ENCODE peak calls at places on chromosomes 13 and 19, in nine cellular contexts. One of them, this sample, is unnamed.

GRCh38 chr13:103431880-103432279 is 365.7 kb upstream of the SLC10A2 start:
- ATAC-seq in lower lobe of right lung: no peak
- ATAC-seq in mucosa of descending colon: peak
- ATAC-seq in activated CD8-positive, alpha-beta T cell treated with anti-CD3 and anti-CD28 coated beads for 36 hours: no peak
- ATAC-seq in upper lobe of left lung: no peak
- ATAC-seq in body of pancreas: no peak
- ATAC-seq in PC-3: no peak
- ATAC-seq in IMR-90: no peak
- ATAC-seq in HCT116: no peak
- ATAC-seq in this sample: no peak

GRCh38 chr13:99370476-99371272 is 63.5 kb upstream of the GPR183 start:
- ATAC-seq in lower lobe of right lung: no peak
- ATAC-seq in mucosa of descending colon: no peak
- ATAC-seq in activated CD8-positive, alpha-beta T cell treated with anti-CD3 and anti-CD28 coated beads for 36 hours: peak
- ATAC-seq in upper lobe of left lung: no peak
- ATAC-seq in body of pancreas: no peak
- ATAC-seq in PC-3: no peak
- ATAC-seq in IMR-90: no peak
- ATAC-seq in HCT116: no peak
- ATAC-seq in this sample: no peak

GRCh38 chr19:35292986-35293732 is 1.2 kb downstream of the MAG start:
- ATAC-seq in lower lobe of right lung: no peak
- ATAC-seq in mucosa of descending colon: no peak
- ATAC-seq in activated CD8-positive, alpha-beta T cell treated with anti-CD3 and anti-CD28 coated beads for 36 hours: no peak
- ATAC-seq in upper lobe of left lung: peak
- ATAC-seq in body of pancreas: no peak
- ATAC-seq in PC-3: no peak
- ATAC-seq in IMR-90: no peak
- ATAC-seq in HCT116: no peak
- ATAC-seq in this sample: no peak

GRCh38 chr19:39539165-39539518 is 819 bp downstream of the EID2 start:
- ATAC-seq in lower lobe of right lung: peak
- ATAC-seq in mucosa of descending colon: no peak
- ATAC-seq in activated CD8-positive, alpha-beta T cell treated with anti-CD3 and anti-CD28 coated beads for 36 hours: no peak
- ATAC-seq in upper lobe of left lung: no peak
- ATAC-seq in body of pancreas: no peak
- ATAC-seq in PC-3: peak
- ATAC-seq in IMR-90: peak
- ATAC-seq in HCT116: peak
- ATAC-seq in this sample: no peak

GRCh38 chr13:98984118-98984517 is 6.3 kb upstream of the DOCK9 start:
- ATAC-seq in lower lobe of right lung: peak
- ATAC-seq in mucosa of descending colon: no peak
- ATAC-seq in activated CD8-positive, alpha-beta T cell treated with anti-CD3 and anti-CD28 coated beads for 36 hours: no peak
- ATAC-seq in upper lobe of left lung: no peak
- ATAC-seq in body of pancreas: no peak
- ATAC-seq in PC-3: peak
- ATAC-seq in IMR-90: no peak
- ATAC-seq in HCT116: no peak
- ATAC-seq in this sample: no peak

GRCh38 chr13:97387487-97388353 is 46.2 kb upstream of the RAP2A start:
- ATAC-seq in lower lobe of right lung: peak
- ATAC-seq in mucosa of descending colon: peak
- ATAC-seq in activated CD8-positive, alpha-beta T cell treated with anti-CD3 and anti-CD28 coated beads for 36 hours: no peak
- ATAC-seq in upper lobe of left lung: peak
- ATAC-seq in body of pancreas: peak
- ATAC-seq in PC-3: no peak
- ATAC-seq in IMR-90: no peak
- ATAC-seq in HCT116: no peak
- ATAC-seq in this sample: peak

GRCh38 chr19:11418166-11418517 is 972 bp downstream of the RGL3 start:
- ATAC-seq in lower lobe of right lung: peak
- ATAC-seq in mucosa of descending colon: peak
- ATAC-seq in activated CD8-positive, alpha-beta T cell treated with anti-CD3 and anti-CD28 coated beads for 36 hours: no peak
- ATAC-seq in upper lobe of left lung: no peak
- ATAC-seq in body of pancreas: no peak
- ATAC-seq in PC-3: peak
- ATAC-seq in IMR-90: no peak
- ATAC-seq in HCT116: peak
- ATAC-seq in this sample: no peak

GRCh38 chr19:33778089-33778791 is 18.4 kb upstream of the KCTD15 start:
- ATAC-seq in lower lobe of right lung: peak
- ATAC-seq in mucosa of descending colon: peak
- ATAC-seq in activated CD8-positive, alpha-beta T cell treated with anti-CD3 and anti-CD28 coated beads for 36 hours: peak
- ATAC-seq in upper lobe of left lung: peak
- ATAC-seq in body of pancreas: peak
- ATAC-seq in PC-3: peak
- ATAC-seq in IMR-90: peak
- ATAC-seq in HCT116: peak
- ATAC-seq in this sample: peak

GRCh38 chr13:50589139-50589538 is 254.4 kb downstream of the DLEU7 start:
- ATAC-seq in lower lobe of right lung: no peak
- ATAC-seq in mucosa of descending colon: no peak
- ATAC-seq in activated CD8-positive, alpha-beta T cell treated with anti-CD3 and anti-CD28 coated beads for 36 hours: peak
- ATAC-seq in upper lobe of left lung: no peak
- ATAC-seq in body of pancreas: no peak
- ATAC-seq in PC-3: peak
- ATAC-seq in IMR-90: peak
- ATAC-seq in HCT116: peak
- ATAC-seq in this sample: no peak

GRCh38 chr13:50945669-50946068 is 36.1 kb downstream of the RNASEH2B start:
- ATAC-seq in lower lobe of right lung: no peak
- ATAC-seq in mucosa of descending colon: no peak
- ATAC-seq in activated CD8-positive, alpha-beta T cell treated with anti-CD3 and anti-CD28 coated beads for 36 hours: no peak
- ATAC-seq in upper lobe of left lung: no peak
- ATAC-seq in body of pancreas: no peak
- ATAC-seq in PC-3: peak
- ATAC-seq in IMR-90: no peak
- ATAC-seq in HCT116: no peak
- ATAC-seq in this sample: no peak

GRCh38 chr19:43470288-43470687 is 4.9 kb upstream of the LYPD3 start:
- ATAC-seq in lower lobe of right lung: no peak
- ATAC-seq in mucosa of descending colon: no peak
- ATAC-seq in activated CD8-positive, alpha-beta T cell treated with anti-CD3 and anti-CD28 coated beads for 36 hours: peak
- ATAC-seq in upper lobe of left lung: no peak
- ATAC-seq in body of pancreas: no peak
- ATAC-seq in PC-3: peak
- ATAC-seq in IMR-90: peak
- ATAC-seq in HCT116: no peak
- ATAC-seq in this sample: no peak

GRCh38 chr19:17337675-17338439 is 504 bp downstream of the GTPBP3 start:
- ATAC-seq in lower lobe of right lung: no peak
- ATAC-seq in mucosa of descending colon: no peak
- ATAC-seq in activated CD8-positive, alpha-beta T cell treated with anti-CD3 and anti-CD28 coated beads for 36 hours: no peak
- ATAC-seq in upper lobe of left lung: no peak
- ATAC-seq in body of pancreas: no peak
- ATAC-seq in PC-3: peak
- ATAC-seq in IMR-90: no peak
- ATAC-seq in HCT116: peak
- ATAC-seq in this sample: no peak

GRCh38 chr19:33279430-33280350 is 22.6 kb downstream of the CEBPA start:
- ATAC-seq in lower lobe of right lung: no peak
- ATAC-seq in mucosa of descending colon: no peak
- ATAC-seq in activated CD8-positive, alpha-beta T cell treated with anti-CD3 and anti-CD28 coated beads for 36 hours: no peak
- ATAC-seq in upper lobe of left lung: no peak
- ATAC-seq in body of pancreas: no peak
- ATAC-seq in PC-3: no peak
- ATAC-seq in IMR-90: no peak
- ATAC-seq in HCT116: no peak
- ATAC-seq in this sample: no peak

GRCh38 chr13:44904982-44905381 is 84.3 kb downstream of the NUFIP1 start:
- ATAC-seq in lower lobe of right lung: peak
- ATAC-seq in mucosa of descending colon: peak
- ATAC-seq in activated CD8-positive, alpha-beta T cell treated with anti-CD3 and anti-CD28 coated beads for 36 hours: no peak
- ATAC-seq in upper lobe of left lung: peak
- ATAC-seq in body of pancreas: peak
- ATAC-seq in PC-3: peak
- ATAC-seq in IMR-90: peak
- ATAC-seq in HCT116: no peak
- ATAC-seq in this sample: peak

GRCh38 chr13:45492538-45492937 is 27.8 kb downstream of the COG3 start:
- ATAC-seq in lower lobe of right lung: no peak
- ATAC-seq in mucosa of descending colon: no peak
- ATAC-seq in activated CD8-positive, alpha-beta T cell treated with anti-CD3 and anti-CD28 coated beads for 36 hours: no peak
- ATAC-seq in upper lobe of left lung: no peak
- ATAC-seq in body of pancreas: no peak
- ATAC-seq in PC-3: no peak
- ATAC-seq in IMR-90: peak
- ATAC-seq in HCT116: no peak
- ATAC-seq in this sample: no peak

GRCh38 chr19:5269279-5269678 is 71.3 kb downstream of the PTPRS start:
- ATAC-seq in lower lobe of right lung: no peak
- ATAC-seq in mucosa of descending colon: no peak
- ATAC-seq in activated CD8-positive, alpha-beta T cell treated with anti-CD3 and anti-CD28 coated beads for 36 hours: no peak
- ATAC-seq in upper lobe of left lung: no peak
- ATAC-seq in body of pancreas: no peak
- ATAC-seq in PC-3: no peak
- ATAC-seq in IMR-90: no peak
- ATAC-seq in HCT116: no peak
- ATAC-seq in this sample: no peak

GRCh38 chr19:21321134-21321533 is 8.1 kb downstream of the ZNF708 start:
- ATAC-seq in lower lobe of right lung: no peak
- ATAC-seq in mucosa of descending colon: no peak
- ATAC-seq in activated CD8-positive, alpha-beta T cell treated with anti-CD3 and anti-CD28 coated beads for 36 hours: peak
- ATAC-seq in upper lobe of left lung: no peak
- ATAC-seq in body of pancreas: no peak
- ATAC-seq in PC-3: no peak
- ATAC-seq in IMR-90: no peak
- ATAC-seq in HCT116: no peak
- ATAC-seq in this sample: no peak

GRCh38 chr13:76440568-76440967 is 445.6 kb downstream of the KCTD12 start:
- ATAC-seq in lower lobe of right lung: no peak
- ATAC-seq in mucosa of descending colon: no peak
- ATAC-seq in activated CD8-positive, alpha-beta T cell treated with anti-CD3 and anti-CD28 coated beads for 36 hours: no peak
- ATAC-seq in upper lobe of left lung: no peak
- ATAC-seq in body of pancreas: no peak
- ATAC-seq in PC-3: no peak
- ATAC-seq in IMR-90: no peak
- ATAC-seq in HCT116: no peak
- ATAC-seq in this sample: no peak

GRCh38 chr13:114124486-114124885 is 7.9 kb downstream of the RASA3 start:
- ATAC-seq in lower lobe of right lung: no peak
- ATAC-seq in mucosa of descending colon: no peak
- ATAC-seq in activated CD8-positive, alpha-beta T cell treated with anti-CD3 and anti-CD28 coated beads for 36 hours: no peak
- ATAC-seq in upper lobe of left lung: no peak
- ATAC-seq in body of pancreas: no peak
- ATAC-seq in PC-3: no peak
- ATAC-seq in IMR-90: no peak
- ATAC-seq in HCT116: no peak
- ATAC-seq in this sample: no peak
- TF ChIP-seq CTCF in lower lobe of right lung: no peak
- TF ChIP-seq CTCF in mucosa of descending colon: no peak
- TF ChIP-seq CTCF in activated CD8-positive, alpha-beta T cell treated with anti-CD3 and anti-CD28 coated beads for 36 hours: no peak
- TF ChIP-seq CTCF in upper lobe of left lung: no peak
- TF ChIP-seq CTCF in body of pancreas: no peak
- TF ChIP-seq CTCF in PC-3: no peak
- TF ChIP-seq CTCF in IMR-90: no peak
- TF ChIP-seq CTCF in HCT116: no peak
- TF ChIP-seq CTCF in this sample: no peak

GRCh38 chr19:8017808-8018207 is 12.4 kb upstream of the ELAVL1 start:
- ATAC-seq in lower lobe of right lung: peak
- ATAC-seq in mucosa of descending colon: peak
- ATAC-seq in activated CD8-positive, alpha-beta T cell treated with anti-CD3 and anti-CD28 coated beads for 36 hours: peak
- ATAC-seq in upper lobe of left lung: no peak
- ATAC-seq in body of pancreas: no peak
- ATAC-seq in PC-3: no peak
- ATAC-seq in IMR-90: no peak
- ATAC-seq in HCT116: peak
- ATAC-seq in this sample: no peak
- TF ChIP-seq CTCF in lower lobe of right lung: no peak
- TF ChIP-seq CTCF in mucosa of descending colon: no peak
- TF ChIP-seq CTCF in activated CD8-positive, alpha-beta T cell treated with anti-CD3 and anti-CD28 coated beads for 36 hours: peak
- TF ChIP-seq CTCF in upper lobe of left lung: no peak
- TF ChIP-seq CTCF in body of pancreas: no peak
- TF ChIP-seq CTCF in PC-3: no peak
- TF ChIP-seq CTCF in IMR-90: no peak
- TF ChIP-seq CTCF in HCT116: peak
- TF ChIP-seq CTCF in this sample: no peak

DNA sequence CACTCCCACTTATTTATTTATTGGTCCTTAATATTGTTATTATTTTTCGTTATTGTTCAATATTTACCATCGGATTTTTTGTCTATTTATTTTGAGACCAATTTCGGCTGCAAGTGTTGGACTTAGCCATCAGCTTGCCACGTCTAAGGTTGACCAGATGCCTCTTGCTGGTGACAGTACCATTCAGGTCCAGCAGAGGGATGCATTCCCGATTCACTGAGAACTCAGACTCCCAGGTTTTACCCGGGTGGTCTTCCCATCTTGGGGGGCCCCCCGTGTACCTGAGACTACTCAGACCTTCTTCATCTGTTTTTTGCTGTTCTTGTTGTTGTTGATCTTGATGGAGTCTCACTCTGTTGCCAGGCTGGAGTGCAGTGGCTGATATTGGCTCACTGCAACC is 1435.2 kb downstream of the UQCRFS1 start:
- ATAC-seq in lower lobe of right lung: no peak
- ATAC-seq in mucosa of descending colon: no peak
- ATAC-seq in activated CD8-positive, alpha-beta T cell treated with anti-CD3 and anti-CD28 coated beads for 36 hours: no peak
- ATAC-seq in upper lobe of left lung: no peak
- ATAC-seq in body of pancreas: no peak
- ATAC-seq in PC-3: no peak
- ATAC-seq in IMR-90: no peak
- ATAC-seq in HCT116: no peak
- ATAC-seq in this sample: no peak
- TF ChIP-seq CTCF in lower lobe of right lung: no peak
- TF ChIP-seq CTCF in mucosa of descending colon: no peak
- TF ChIP-seq CTCF in activated CD8-positive, alpha-beta T cell treated with anti-CD3 and anti-CD28 coated beads for 36 hours: no peak
- TF ChIP-seq CTCF in upper lobe of left lung: no peak
- TF ChIP-seq CTCF in body of pancreas: no peak
- TF ChIP-seq CTCF in PC-3: no peak
- TF ChIP-seq CTCF in IMR-90: no peak
- TF ChIP-seq CTCF in HCT116: peak
- TF ChIP-seq CTCF in this sample: no peak

GRCh38 chr13:28684257-28684656 is 25.3 kb downstream of the POMP start:
- ATAC-seq in lower lobe of right lung: no peak
- ATAC-seq in mucosa of descending colon: peak
- ATAC-seq in activated CD8-positive, alpha-beta T cell treated with anti-CD3 and anti-CD28 coated beads for 36 hours: no peak
- ATAC-seq in upper lobe of left lung: peak
- ATAC-seq in body of pancreas: no peak
- ATAC-seq in PC-3: no peak
- ATAC-seq in IMR-90: no peak
- ATAC-seq in HCT116: peak
- ATAC-seq in this sample: no peak

GRCh38 chr13:28678809-28679208 is 19.9 kb downstream of the POMP start:
- ATAC-seq in lower lobe of right lung: no peak
- ATAC-seq in mucosa of descending colon: no peak
- ATAC-seq in activated CD8-positive, alpha-beta T cell treated with anti-CD3 and anti-CD28 coated beads for 36 hours: no peak
- ATAC-seq in upper lobe of left lung: no peak
- ATAC-seq in body of pancreas: no peak
- ATAC-seq in PC-3: no peak
- ATAC-seq in IMR-90: no peak
- ATAC-seq in HCT116: no peak
- ATAC-seq in this sample: no peak

GRCh38 chr13:28685114-28685513 is 26.2 kb downstream of the POMP start:
- ATAC-seq in lower lobe of right lung: no peak
- ATAC-seq in mucosa of descending colon: no peak
- ATAC-seq in activated CD8-positive, alpha-beta T cell treated with anti-CD3 and anti-CD28 coated beads for 36 hours: no peak
- ATAC-seq in upper lobe of left lung: peak
- ATAC-seq in body of pancreas: no peak
- ATAC-seq in PC-3: no peak
- ATAC-seq in IMR-90: no peak
- ATAC-seq in HCT116: no peak
- ATAC-seq in this sample: no peak

GRCh38 chr13:28680541-28680940 is 21.6 kb downstream of the POMP start:
- ATAC-seq in lower lobe of right lung: no peak
- ATAC-seq in mucosa of descending colon: no peak
- ATAC-seq in activated CD8-positive, alpha-beta T cell treated with anti-CD3 and anti-CD28 coated beads for 36 hours: no peak
- ATAC-seq in upper lobe of left lung: no peak
- ATAC-seq in body of pancreas: no peak
- ATAC-seq in PC-3: no peak
- ATAC-seq in IMR-90: no peak
- ATAC-seq in HCT116: no peak
- ATAC-seq in this sample: no peak

GRCh38 chr13:28679628-28680027 is 20.7 kb downstream of the POMP start:
- ATAC-seq in lower lobe of right lung: no peak
- ATAC-seq in mucosa of descending colon: peak
- ATAC-seq in activated CD8-positive, alpha-beta T cell treated with anti-CD3 and anti-CD28 coated beads for 36 hours: no peak
- ATAC-seq in upper lobe of left lung: no peak
- ATAC-seq in body of pancreas: no peak
- ATAC-seq in PC-3: no peak
- ATAC-seq in IMR-90: peak
- ATAC-seq in HCT116: peak
- ATAC-seq in this sample: no peak
- TF ChIP-seq CTCF in lower lobe of right lung: no peak
- TF ChIP-seq CTCF in mucosa of descending colon: no peak
- TF ChIP-seq CTCF in activated CD8-positive, alpha-beta T cell treated with anti-CD3 and anti-CD28 coated beads for 36 hours: no peak
- TF ChIP-seq CTCF in upper lobe of left lung: peak
- TF ChIP-seq CTCF in body of pancreas: peak
- TF ChIP-seq CTCF in PC-3: peak
- TF ChIP-seq CTCF in IMR-90: peak
- TF ChIP-seq CTCF in HCT116: peak
- TF ChIP-seq CTCF in this sample: no peak

This sample was measured in gastroesophageal sphincter.